ENCODE peak calls at places on chromosomes 13 and 19, in five cellular contexts. M is Calu3, U is left ventricle myocardium inferior, R is cardiac fibroblast, G is head of caudate nucleus. Y is an unnamed sample.

GRCh38 chr13:25319781-25320180 is 18.4 kb downstream of the NUP58 start:
- DNase-seq in R (no peak), U (no peak), G (no peak), M (no peak), Y (no peak)

GRCh38 chr13:49082653-49083536 is 107.2 kb downstream of the FNDC3A start:
- DNase-seq in M (no peak), U (no peak), R (peak), G (no peak), Y (peak)

GRCh38 chr13:33711441-33711840 is 106.5 kb upstream of the RFC3 start:
- DNase-seq in M (no peak), U (no peak), R (peak), G (no peak), Y (no peak)

GRCh38 chr19:49338691-49339363 is 3.6 kb downstream of the CD37 start:
- DNase-seq in G (peak), U (peak), M (peak), R (peak), Y (peak)

GRCh38 chr13:106612688-106613087 is 44.8 kb upstream of the ARGLU1 start:
- DNase-seq in R (peak), M (no peak), U (peak), G (no peak), Y (peak)

GRCh38 chr13:40445557-40445990 is 220.9 kb downstream of the FOXO1 start:
- DNase-seq in U (peak), M (no peak), G (peak), R (peak), Y (peak)

GRCh38 chr19:8569066-8569761 is 8.0 kb downstream of the MYO1F start:
- DNase-seq in M (peak), R (peak), G (peak), U (peak), Y (peak)

GRCh38 chr13:45258339-45258685 is 57.5 kb upstream of the KCTD4 start:
- DNase-seq in R (no peak), G (no peak), U (no peak), M (no peak), Y (no peak)

GRCh38 chr19:3095375-3096191 is 1.4 kb downstream of the GNA11 start:
- DNase-seq in G (no peak), R (no peak), U (no peak), M (peak), Y (no peak)

GRCh38 chr19:5269279-5269678 is 71.3 kb downstream of the PTPRS start:
- DNase-seq in U (no peak), M (no peak), G (no peak), R (no peak), Y (no peak)

GRCh38 chr19:34475975-34476594 is 5.5 kb upstream of the WTIP start:
- DNase-seq in U (no peak), G (no peak), R (peak), M (no peak), Y (no peak)